ENCODE peak calls at places on chromosomes 16 and 17, in eight cellular contexts. One of them, this sample, is unnamed.

GRCh38 chr16:10876799-10877341 is at the start of gene CIITA:
- DNase-seq in stimulated activated CD8-positive, alpha-beta memory T cell treated with anti-CD3 and anti-CD28 coated beads, Interleukin-15, amount 100 ng/mL, for 1 hour: no peak
- DNase-seq in SW480: peak
- DNase-seq in germinal center: peak
- DNase-seq in GM04504: peak
- DNase-seq in brain microvascular endothelial cell: peak
- DNase-seq in HEK293T: no peak
- DNase-seq in central memory CD8-positive, alpha-beta T cell: peak
- DNase-seq in this sample: no peak

GRCh38 chr17:68290268-68290954 is 516 bp downstream of the SLC16A6 start:
- DNase-seq in SW480: peak
- DNase-seq in germinal center: peak
- DNase-seq in GM04504: no peak
- DNase-seq in stimulated activated CD8-positive, alpha-beta memory T cell treated with anti-CD3 and anti-CD28 coated beads, Interleukin-15, amount 100 ng/mL, for 1 hour: no peak
- DNase-seq in HEK293T: peak
- DNase-seq in central memory CD8-positive, alpha-beta T cell: peak
- DNase-seq in brain microvascular endothelial cell: no peak
- DNase-seq in this sample: peak

GRCh38 chr16:85327731-85328664 is 215.7 kb upstream of the CIBAR2 start:
- DNase-seq in HEK293T: peak
- DNase-seq in central memory CD8-positive, alpha-beta T cell: no peak
- DNase-seq in germinal center: no peak
- DNase-seq in brain microvascular endothelial cell: peak
- DNase-seq in GM04504: no peak
- DNase-seq in SW480: no peak
- DNase-seq in stimulated activated CD8-positive, alpha-beta memory T cell treated with anti-CD3 and anti-CD28 coated beads, Interleukin-15, amount 100 ng/mL, for 1 hour: no peak
- DNase-seq in this sample: peak

GRCh38 chr17:40068917-40069750 is 6.4 kb downstream of the THRA start:
- DNase-seq in brain microvascular endothelial cell: peak
- DNase-seq in SW480: peak
- DNase-seq in GM04504: peak
- DNase-seq in HEK293T: peak
- DNase-seq in germinal center: peak
- DNase-seq in central memory CD8-positive, alpha-beta T cell: peak
- DNase-seq in stimulated activated CD8-positive, alpha-beta memory T cell treated with anti-CD3 and anti-CD28 coated beads, Interleukin-15, amount 100 ng/mL, for 1 hour: peak
- DNase-seq in this sample: peak

GRCh38 chr16:74736531-74737157 is 36.0 kb upstream of the MLKL start:
- DNase-seq in germinal center: no peak
- DNase-seq in central memory CD8-positive, alpha-beta T cell: no peak
- DNase-seq in SW480: no peak
- DNase-seq in HEK293T: no peak
- DNase-seq in GM04504: no peak
- DNase-seq in stimulated activated CD8-positive, alpha-beta memory T cell treated with anti-CD3 and anti-CD28 coated beads, Interleukin-15, amount 100 ng/mL, for 1 hour: no peak
- DNase-seq in brain microvascular endothelial cell: no peak
- DNase-seq in this sample: no peak

GRCh38 chr17:72707881-72708280 is 384.6 kb downstream of the SLC39A11 start:
- DNase-seq in central memory CD8-positive, alpha-beta T cell: no peak
- DNase-seq in brain microvascular endothelial cell: no peak
- DNase-seq in germinal center: no peak
- DNase-seq in SW480: no peak
- DNase-seq in GM04504: no peak
- DNase-seq in HEK293T: no peak
- DNase-seq in stimulated activated CD8-positive, alpha-beta memory T cell treated with anti-CD3 and anti-CD28 coated beads, Interleukin-15, amount 100 ng/mL, for 1 hour: no peak
- DNase-seq in this sample: no peak

GRCh38 chr16:55992551-55992950 is 117.4 kb upstream of the CES5A start:
- DNase-seq in HEK293T: no peak
- DNase-seq in GM04504: no peak
- DNase-seq in germinal center: no peak
- DNase-seq in stimulated activated CD8-positive, alpha-beta memory T cell treated with anti-CD3 and anti-CD28 coated beads, Interleukin-15, amount 100 ng/mL, for 1 hour: no peak
- DNase-seq in brain microvascular endothelial cell: no peak
- DNase-seq in SW480: no peak
- DNase-seq in central memory CD8-positive, alpha-beta T cell: no peak
- DNase-seq in this sample: no peak

GRCh38 chr17:28416703-28417311 is 10.8 kb upstream of the SLC46A1 start:
- DNase-seq in central memory CD8-positive, alpha-beta T cell: peak
- DNase-seq in HEK293T: peak
- DNase-seq in SW480: peak
- DNase-seq in brain microvascular endothelial cell: peak
- DNase-seq in GM04504: no peak
- DNase-seq in germinal center: peak
- DNase-seq in stimulated activated CD8-positive, alpha-beta memory T cell treated with anti-CD3 and anti-CD28 coated beads, Interleukin-15, amount 100 ng/mL, for 1 hour: no peak
- DNase-seq in this sample: peak

GRCh38 chr17:33981713-33982601 is 273.1 kb upstream of the CCL2 start:
- DNase-seq in brain microvascular endothelial cell: no peak
- DNase-seq in germinal center: no peak
- DNase-seq in central memory CD8-positive, alpha-beta T cell: no peak
- DNase-seq in HEK293T: peak
- DNase-seq in SW480: no peak
- DNase-seq in stimulated activated CD8-positive, alpha-beta memory T cell treated with anti-CD3 and anti-CD28 coated beads, Interleukin-15, amount 100 ng/mL, for 1 hour: no peak
- DNase-seq in GM04504: no peak
- DNase-seq in this sample: peak

GRCh38 chr16:49855822-49856740 is at the start of gene ZNF423:
- DNase-seq in HEK293T: no peak
- DNase-seq in central memory CD8-positive, alpha-beta T cell: no peak
- DNase-seq in brain microvascular endothelial cell: no peak
- DNase-seq in SW480: no peak
- DNase-seq in stimulated activated CD8-positive, alpha-beta memory T cell treated with anti-CD3 and anti-CD28 coated beads, Interleukin-15, amount 100 ng/mL, for 1 hour: no peak
- DNase-seq in germinal center: no peak
- DNase-seq in GM04504: no peak
- DNase-seq in this sample: peak

GRCh38 chr16:83781-84615 is 6.0 kb downstream of the MPG start:
- DNase-seq in HEK293T: no peak
- DNase-seq in GM04504: no peak
- DNase-seq in SW480: no peak
- DNase-seq in stimulated activated CD8-positive, alpha-beta memory T cell treated with anti-CD3 and anti-CD28 coated beads, Interleukin-15, amount 100 ng/mL, for 1 hour: no peak
- DNase-seq in germinal center: no peak
- DNase-seq in central memory CD8-positive, alpha-beta T cell: no peak
- DNase-seq in brain microvascular endothelial cell: no peak
- DNase-seq in this sample: peak